ENCODE peak calls at places on chromosomes 4 and X, in nine cellular contexts. A is astrocyte of the spinal cord, G is kidney epithelial cell, X is GM13976, P is epithelial cell of proximal tubule, W is HFF-Myc, V is H1, F is A673, D is activated B cell treated with CpG ODN at 0.5 μM for 24 hours. B is an unnamed sample.

GRCh38 chr4:101269682-101270081 is 77.6 kb downstream of the PPP3CA start:
- DNase-seq in P (no peak), G (no peak), D (no peak), F (no peak), V (no peak), W (no peak), X (no peak), A (no peak), B (no peak)

GRCh38 chrX:154135458-154136229 is 8.4 kb upstream of the OPN1LW start:
- DNase-seq in P (no peak), V (no peak), X (no peak), A (no peak), F (no peak), D (no peak), W (no peak), G (peak), B (no peak)

GRCh38 chr4:138945401-138945800 is 70.2 kb upstream of the NOCT start:
- DNase-seq in X (no peak), D (no peak), A (no peak), F (no peak), G (no peak), V (no peak), P (no peak), W (no peak), B (no peak)

GRCh38 chrX:140710710-140711109 is 1.2 kb downstream of the LINC00632 start:
- DNase-seq in D (no peak), A (peak), X (no peak), P (no peak), F (peak), W (no peak), V (no peak), G (no peak), B (no peak)

GRCh38 chr4:158316264-158316663 is 106.0 kb downstream of the TMEM144 start:
- DNase-seq in D (no peak), A (peak), F (no peak), V (no peak), P (no peak), W (no peak), G (no peak), X (no peak), B (no peak)

GRCh38 chrX:151516538-151517187 is 46.8 kb upstream of the PASD1 start:
- DNase-seq in X (no peak), D (no peak), V (no peak), P (no peak), F (no peak), A (no peak), G (no peak), W (no peak), B (no peak)

GRCh38 chr4:26885912-26886274 is 25.3 kb downstream of the STIM2 start:
- DNase-seq in D (no peak), V (no peak), A (no peak), W (no peak), G (no peak), X (peak), P (no peak), F (no peak), B (no peak)

GRCh38 chrX:120446503-120446902 is 22.6 kb downstream of the LAMP2 start:
- DNase-seq in X (no peak), W (peak), A (peak), P (no peak), D (no peak), F (peak), G (no peak), V (no peak), B (no peak)

GRCh38 chrX:51878056-51878455 is 15.4 kb upstream of the MAGED1 start:
- DNase-seq in F (no peak), P (no peak), D (no peak), V (no peak), G (no peak), W (no peak), A (no peak), X (no peak), B (no peak)

GRCh38 chr4:109967798-109968520 is 55.3 kb downstream of the EGF start:
- DNase-seq in P (peak), G (peak), X (no peak), W (no peak), V (no peak), D (no peak), A (peak), F (no peak), B (no peak)

GRCh38 chr4:130257271-130257670 is 1161.3 kb downstream of the C4orf33 start:
- DNase-seq in V (no peak), G (peak), A (peak), P (no peak), W (no peak), F (peak), X (no peak), D (no peak), B (no peak)

GRCh38 chrX:34656842-34657780 is at the start of gene TMEM47:
- DNase-seq in A (peak), X (no peak), G (peak), P (no peak), D (no peak), F (peak), V (peak), W (no peak), B (peak)

GRCh38 chrX:14039344-14039743 is 9.7 kb upstream of the GEMIN8 start:
- DNase-seq in P (no peak), V (no peak), X (peak), F (peak), A (peak), G (no peak), D (no peak), W (no peak), B (no peak)

GRCh38 chr4:145865274-145865941 is 73.2 kb downstream of the ZNF827 start:
- DNase-seq in A (no peak), W (no peak), G (no peak), P (no peak), X (no peak), F (no peak), D (no peak), V (no peak), B (no peak)

GRCh38 chr4:72377491-72378194 is 191.4 kb downstream of the ADAMTS3 start:
- DNase-seq in D (no peak), X (no peak), A (no peak), F (no peak), V (no peak), P (no peak), W (no peak), G (no peak), B (no peak)

GRCh38 chr4:63563288-63564014 is 845.8 kb downstream of the TECRL start:
- DNase-seq in W (no peak), A (no peak), P (no peak), G (no peak), D (no peak), X (no peak), F (no peak), V (no peak), B (no peak)
- TF ChIP-seq CTCF in W (no peak), A (no peak), P (peak), G (no peak), D (no peak), X (no peak), F (no peak), V (peak), B (peak)

GRCh38 chr4:119498520-119498919 is 130.1 kb downstream of the PDE5A start:
- DNase-seq in G (no peak), X (no peak), F (no peak), A (peak), P (no peak), W (no peak), V (no peak), D (no peak), B (no peak)

GRCh38 chr4:119489305-119489704 is 139.3 kb downstream of the PDE5A start:
- DNase-seq in P (no peak), V (no peak), X (no peak), F (no peak), A (no peak), W (no peak), G (no peak), D (no peak), B (no peak)

GRCh38 chr4:119490335-119490734 is 138.3 kb downstream of the PDE5A start:
- DNase-seq in P (no peak), G (no peak), A (peak), F (peak), W (no peak), D (no peak), X (no peak), V (no peak), B (no peak)

GRCh38 chr4:119493419-119493818 is 135.2 kb downstream of the PDE5A start:
- DNase-seq in A (no peak), X (no peak), G (no peak), D (no peak), F (peak), W (no peak), P (no peak), V (no peak), B (no peak)
- TF ChIP-seq CTCF in A (no peak), X (no peak), G (no peak), D (no peak), F (peak), W (no peak), P (no peak), V (no peak), B (no peak)

GRCh38 chr4:164937576-164938270 is 39.7 kb downstream of the TRIM61 start:
- DNase-seq in X (no peak), W (no peak), A (no peak), F (peak), G (no peak), D (no peak), V (no peak), P (no peak), B (no peak)
- TF ChIP-seq CTCF in X (peak), W (peak), A (no peak), F (peak), G (peak), D (no peak), V (peak), P (peak), B (peak)

DNA sequence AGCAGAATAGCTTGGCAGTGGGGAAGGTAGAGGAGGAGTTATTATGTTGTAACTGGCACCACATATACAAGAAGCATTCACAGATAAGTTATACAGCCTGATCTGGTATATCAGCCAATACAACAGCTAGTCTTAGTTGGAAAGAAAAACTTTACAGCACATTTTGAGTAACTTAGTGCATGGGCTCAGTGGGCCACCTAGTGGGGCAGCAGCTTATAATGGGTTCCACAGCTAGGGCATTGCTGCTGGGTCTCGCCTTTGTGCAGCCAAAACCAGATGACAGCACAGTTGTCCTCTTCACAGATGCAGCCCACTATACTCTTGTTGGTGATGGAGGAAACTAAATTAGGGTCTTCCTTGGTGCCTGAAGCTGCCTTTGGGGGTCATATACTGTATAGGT is 448.1 kb upstream of the RASGEF1B start:
- DNase-seq in V (no peak), W (no peak), P (no peak), D (no peak), A (no peak), G (no peak), F (peak), X (no peak), B (no peak)
- TF ChIP-seq CTCF in V (peak), W (no peak), P (peak), D (no peak), A (no peak), G (peak), F (peak), X (no peak), B (no peak)

GRCh38 chr4:1050486-1051213 is 39.2 kb downstream of the FGFRL1 start:
- DNase-seq in X (no peak), G (no peak), P (no peak), A (no peak), W (no peak), V (no peak), D (peak), F (no peak), B (no peak)
- TF ChIP-seq CTCF in X (no peak), G (peak), P (peak), A (peak), W (peak), V (peak), D (no peak), F (no peak), B (peak)

GRCh38 chr4:76420901-76421581 is at the start of gene CCDC158:
- DNase-seq in D (peak), A (no peak), F (no peak), V (no peak), X (peak), W (no peak), G (no peak), P (no peak), B (no peak)

GRCh38 chr4:76429636-76430035 is 5.4 kb upstream of the SHROOM3 start:
- DNase-seq in F (no peak), P (no peak), W (no peak), X (no peak), D (no peak), A (no peak), V (no peak), G (no peak), B (no peak)

GRCh38 chr4:76420311-76420710 is 630 bp downstream of the CCDC158 start:
- DNase-seq in A (no peak), V (no peak), F (no peak), W (no peak), P (no peak), X (no peak), D (no peak), G (no peak), B (no peak)

GRCh38 chr4:76430519-76431388 is 4.3 kb upstream of the SHROOM3 start:
- DNase-seq in F (peak), W (peak), D (no peak), V (no peak), G (no peak), X (peak), P (no peak), A (peak), B (no peak)

DNA sequence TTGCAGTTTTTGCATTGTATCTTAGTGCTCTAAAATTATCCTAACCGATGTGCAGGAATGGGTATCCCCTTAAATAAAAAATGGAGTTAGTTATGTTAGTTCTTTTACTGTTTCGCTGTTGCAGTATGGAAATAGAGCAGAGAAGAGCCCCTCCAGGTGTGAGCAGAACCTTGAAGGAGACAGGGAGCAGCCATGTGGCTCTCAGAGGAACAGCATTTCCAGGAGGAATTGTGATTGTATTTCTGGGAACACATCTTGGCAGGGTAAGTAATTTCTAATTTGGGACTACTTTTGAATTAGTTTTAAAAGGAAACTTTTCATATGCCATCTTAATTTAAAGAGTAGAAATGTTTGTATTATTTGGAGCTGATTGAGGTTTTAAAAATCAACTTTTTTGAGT is 5.3 kb upstream of the CCDC158 start:
- DNase-seq in F (no peak), P (no peak), W (no peak), D (no peak), G (no peak), A (no peak), X (no peak), V (no peak), B (no peak)
- TF ChIP-seq CTCF in F (no peak), P (peak), W (no peak), D (no peak), G (peak), A (peak), X (no peak), V (peak), B (peak)

DNA sequence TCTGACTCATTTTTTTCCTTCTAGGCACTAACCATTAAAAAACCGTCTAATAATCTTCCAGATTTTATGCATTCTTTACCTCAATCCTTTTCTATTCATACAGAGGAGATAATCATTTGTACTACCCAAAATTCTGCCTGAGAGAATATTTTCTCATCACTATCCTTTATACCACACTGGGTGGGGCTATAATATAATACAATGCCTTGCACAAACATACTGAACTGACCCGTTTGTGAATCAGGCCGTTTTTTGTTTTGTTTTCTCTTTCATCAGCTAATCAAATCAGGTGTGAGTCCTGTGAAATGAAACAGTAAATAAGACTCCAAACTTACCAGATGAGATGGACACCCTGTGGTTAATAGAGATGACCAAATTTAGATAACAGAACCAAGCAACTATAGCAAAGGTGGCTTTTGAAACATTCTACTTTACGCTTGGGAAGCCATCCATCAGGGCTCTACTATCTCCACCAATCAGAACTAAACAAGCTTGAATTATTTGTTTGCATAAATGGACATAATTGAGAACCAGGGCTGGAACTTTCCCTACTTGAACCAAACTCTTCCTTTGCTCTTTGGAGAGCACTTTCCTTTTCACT is 573.0 kb downstream of the GABRG1 start:
- DNase-seq in D (no peak), A (no peak), V (no peak), F (no peak), W (no peak), G (no peak), X (no peak), P (no peak), B (no peak)
- TF ChIP-seq CTCF in D (no peak), A (no peak), V (no peak), F (no peak), W (no peak), G (no peak), X (no peak), P (peak), B (no peak)

B was measured in progenitor cell of endocrine pancreas.